ENCODE peak calls at places on chromosomes 12 and 14, in nine cellular contexts. One of them, this sample, is unnamed.

GRCh38 chr12:96034631-96035282 is 630 bp downstream of the LTA4H start:
- DNase-seq in nucleus accumbens: no peak
- DNase-seq in left colon: peak
- DNase-seq in NCI-H2081: peak
- DNase-seq in non-pigmented ciliary epithelial cell: no peak
- DNase-seq in memory B cell: no peak
- DNase-seq in activated CD8-positive, alpha-beta memory T cell treated with anti-CD3 and anti-CD28 coated beads for 4 hours: no peak
- DNase-seq in spleen: peak
- DNase-seq in stimulated activated CD4-positive, alpha-beta T cell treated with anti-CD3 and anti-CD28 coated beads, TNF-alpha, amount 100 ng/mL, for 4 hours: peak
- DNase-seq in this sample: no peak

GRCh38 chr14:75864352-75864751 is 117.4 kb downstream of the TGFB3 start:
- DNase-seq in NCI-H2081: no peak
- DNase-seq in nucleus accumbens: no peak
- DNase-seq in stimulated activated CD4-positive, alpha-beta T cell treated with anti-CD3 and anti-CD28 coated beads, TNF-alpha, amount 100 ng/mL, for 4 hours: no peak
- DNase-seq in left colon: no peak
- DNase-seq in spleen: no peak
- DNase-seq in non-pigmented ciliary epithelial cell: no peak
- DNase-seq in memory B cell: no peak
- DNase-seq in activated CD8-positive, alpha-beta memory T cell treated with anti-CD3 and anti-CD28 coated beads for 4 hours: no peak
- DNase-seq in this sample: no peak

GRCh38 chr14:71668186-71668912 is 263.9 kb upstream of the RGS6 start:
- DNase-seq in stimulated activated CD4-positive, alpha-beta T cell treated with anti-CD3 and anti-CD28 coated beads, TNF-alpha, amount 100 ng/mL, for 4 hours: no peak
- DNase-seq in nucleus accumbens: no peak
- DNase-seq in NCI-H2081: no peak
- DNase-seq in memory B cell: no peak
- DNase-seq in activated CD8-positive, alpha-beta memory T cell treated with anti-CD3 and anti-CD28 coated beads for 4 hours: no peak
- DNase-seq in spleen: no peak
- DNase-seq in non-pigmented ciliary epithelial cell: no peak
- DNase-seq in left colon: no peak
- DNase-seq in this sample: no peak

GRCh38 chr14:75497191-75497590 is 25.1 kb upstream of the BATF start:
- DNase-seq in memory B cell: peak
- DNase-seq in nucleus accumbens: no peak
- DNase-seq in spleen: no peak
- DNase-seq in stimulated activated CD4-positive, alpha-beta T cell treated with anti-CD3 and anti-CD28 coated beads, TNF-alpha, amount 100 ng/mL, for 4 hours: no peak
- DNase-seq in NCI-H2081: no peak
- DNase-seq in non-pigmented ciliary epithelial cell: no peak
- DNase-seq in activated CD8-positive, alpha-beta memory T cell treated with anti-CD3 and anti-CD28 coated beads for 4 hours: no peak
- DNase-seq in left colon: no peak
- DNase-seq in this sample: no peak

GRCh38 chr12:93838180-93838579 is 161.0 kb downstream of the CRADD start:
- DNase-seq in nucleus accumbens: no peak
- DNase-seq in stimulated activated CD4-positive, alpha-beta T cell treated with anti-CD3 and anti-CD28 coated beads, TNF-alpha, amount 100 ng/mL, for 4 hours: no peak
- DNase-seq in left colon: no peak
- DNase-seq in activated CD8-positive, alpha-beta memory T cell treated with anti-CD3 and anti-CD28 coated beads for 4 hours: no peak
- DNase-seq in non-pigmented ciliary epithelial cell: no peak
- DNase-seq in spleen: no peak
- DNase-seq in memory B cell: no peak
- DNase-seq in NCI-H2081: no peak
- DNase-seq in this sample: no peak

GRCh38 chr14:79639638-79640037 is 571.7 kb downstream of the DIO2 start:
- DNase-seq in memory B cell: no peak
- DNase-seq in activated CD8-positive, alpha-beta memory T cell treated with anti-CD3 and anti-CD28 coated beads for 4 hours: no peak
- DNase-seq in nucleus accumbens: no peak
- DNase-seq in left colon: no peak
- DNase-seq in non-pigmented ciliary epithelial cell: no peak
- DNase-seq in NCI-H2081: no peak
- DNase-seq in spleen: no peak
- DNase-seq in stimulated activated CD4-positive, alpha-beta T cell treated with anti-CD3 and anti-CD28 coated beads, TNF-alpha, amount 100 ng/mL, for 4 hours: no peak
- DNase-seq in this sample: no peak

GRCh38 chr12:77152623-77153193 is 87.3 kb upstream of the E2F7 start:
- DNase-seq in non-pigmented ciliary epithelial cell: no peak
- DNase-seq in activated CD8-positive, alpha-beta memory T cell treated with anti-CD3 and anti-CD28 coated beads for 4 hours: no peak
- DNase-seq in nucleus accumbens: no peak
- DNase-seq in left colon: no peak
- DNase-seq in NCI-H2081: peak
- DNase-seq in stimulated activated CD4-positive, alpha-beta T cell treated with anti-CD3 and anti-CD28 coated beads, TNF-alpha, amount 100 ng/mL, for 4 hours: no peak
- DNase-seq in spleen: no peak
- DNase-seq in memory B cell: no peak
- DNase-seq in this sample: no peak

GRCh38 chr12:4781212-4781611 is 61.0 kb downstream of the GALNT8 start:
- DNase-seq in nucleus accumbens: no peak
- DNase-seq in left colon: no peak
- DNase-seq in spleen: no peak
- DNase-seq in non-pigmented ciliary epithelial cell: no peak
- DNase-seq in NCI-H2081: peak
- DNase-seq in activated CD8-positive, alpha-beta memory T cell treated with anti-CD3 and anti-CD28 coated beads for 4 hours: no peak
- DNase-seq in memory B cell: no peak
- DNase-seq in stimulated activated CD4-positive, alpha-beta T cell treated with anti-CD3 and anti-CD28 coated beads, TNF-alpha, amount 100 ng/mL, for 4 hours: no peak
- DNase-seq in this sample: no peak

GRCh38 chr12:93653712-93654111 is 23.5 kb upstream of the CRADD start:
- DNase-seq in NCI-H2081: no peak
- DNase-seq in non-pigmented ciliary epithelial cell: no peak
- DNase-seq in activated CD8-positive, alpha-beta memory T cell treated with anti-CD3 and anti-CD28 coated beads for 4 hours: no peak
- DNase-seq in left colon: no peak
- DNase-seq in spleen: no peak
- DNase-seq in nucleus accumbens: no peak
- DNase-seq in stimulated activated CD4-positive, alpha-beta T cell treated with anti-CD3 and anti-CD28 coated beads, TNF-alpha, amount 100 ng/mL, for 4 hours: no peak
- DNase-seq in memory B cell: no peak
- DNase-seq in this sample: no peak

GRCh38 chr14:90758959-90759358 is 57.3 kb downstream of the TTC7B start:
- DNase-seq in memory B cell: no peak
- DNase-seq in NCI-H2081: no peak
- DNase-seq in stimulated activated CD4-positive, alpha-beta T cell treated with anti-CD3 and anti-CD28 coated beads, TNF-alpha, amount 100 ng/mL, for 4 hours: no peak
- DNase-seq in activated CD8-positive, alpha-beta memory T cell treated with anti-CD3 and anti-CD28 coated beads for 4 hours: no peak
- DNase-seq in non-pigmented ciliary epithelial cell: no peak
- DNase-seq in nucleus accumbens: peak
- DNase-seq in left colon: peak
- DNase-seq in spleen: peak
- DNase-seq in this sample: no peak

GRCh38 chr14:51704465-51705050 is 52.8 kb downstream of the FRMD6 start:
- DNase-seq in NCI-H2081: no peak
- DNase-seq in spleen: no peak
- DNase-seq in left colon: no peak
- DNase-seq in non-pigmented ciliary epithelial cell: no peak
- DNase-seq in stimulated activated CD4-positive, alpha-beta T cell treated with anti-CD3 and anti-CD28 coated beads, TNF-alpha, amount 100 ng/mL, for 4 hours: no peak
- DNase-seq in nucleus accumbens: no peak
- DNase-seq in activated CD8-positive, alpha-beta memory T cell treated with anti-CD3 and anti-CD28 coated beads for 4 hours: no peak
- DNase-seq in memory B cell: no peak
- DNase-seq in this sample: no peak

GRCh38 chr14:83816755-83817154 is 1713.2 kb upstream of the FLRT2 start:
- DNase-seq in nucleus accumbens: no peak
- DNase-seq in left colon: no peak
- DNase-seq in NCI-H2081: no peak
- DNase-seq in activated CD8-positive, alpha-beta memory T cell treated with anti-CD3 and anti-CD28 coated beads for 4 hours: no peak
- DNase-seq in non-pigmented ciliary epithelial cell: peak
- DNase-seq in stimulated activated CD4-positive, alpha-beta T cell treated with anti-CD3 and anti-CD28 coated beads, TNF-alpha, amount 100 ng/mL, for 4 hours: no peak
- DNase-seq in memory B cell: no peak
- DNase-seq in spleen: no peak
- DNase-seq in this sample: no peak

GRCh38 chr12:95169368-95169767 is 47.9 kb downstream of the FGD6 start:
- DNase-seq in NCI-H2081: no peak
- DNase-seq in non-pigmented ciliary epithelial cell: peak
- DNase-seq in left colon: peak
- DNase-seq in stimulated activated CD4-positive, alpha-beta T cell treated with anti-CD3 and anti-CD28 coated beads, TNF-alpha, amount 100 ng/mL, for 4 hours: no peak
- DNase-seq in activated CD8-positive, alpha-beta memory T cell treated with anti-CD3 and anti-CD28 coated beads for 4 hours: no peak
- DNase-seq in nucleus accumbens: no peak
- DNase-seq in spleen: no peak
- DNase-seq in memory B cell: no peak
- DNase-seq in this sample: no peak

GRCh38 chr14:77986808-77987207 is 183.4 kb upstream of the NRXN3 start:
- DNase-seq in left colon: no peak
- DNase-seq in activated CD8-positive, alpha-beta memory T cell treated with anti-CD3 and anti-CD28 coated beads for 4 hours: no peak
- DNase-seq in spleen: no peak
- DNase-seq in non-pigmented ciliary epithelial cell: no peak
- DNase-seq in NCI-H2081: no peak
- DNase-seq in nucleus accumbens: no peak
- DNase-seq in memory B cell: no peak
- DNase-seq in stimulated activated CD4-positive, alpha-beta T cell treated with anti-CD3 and anti-CD28 coated beads, TNF-alpha, amount 100 ng/mL, for 4 hours: no peak
- DNase-seq in this sample: no peak

GRCh38 chr14:57066887-57067513 is 201.7 kb downstream of the EXOC5 start:
- DNase-seq in activated CD8-positive, alpha-beta memory T cell treated with anti-CD3 and anti-CD28 coated beads for 4 hours: no peak
- DNase-seq in nucleus accumbens: peak
- DNase-seq in left colon: no peak
- DNase-seq in spleen: no peak
- DNase-seq in memory B cell: peak
- DNase-seq in NCI-H2081: peak
- DNase-seq in stimulated activated CD4-positive, alpha-beta T cell treated with anti-CD3 and anti-CD28 coated beads, TNF-alpha, amount 100 ng/mL, for 4 hours: no peak
- DNase-seq in non-pigmented ciliary epithelial cell: no peak
- DNase-seq in this sample: peak

GRCh38 chr12:103858953-103859601 is 18.0 kb upstream of the NT5DC3 start:
- DNase-seq in NCI-H2081: no peak
- DNase-seq in activated CD8-positive, alpha-beta memory T cell treated with anti-CD3 and anti-CD28 coated beads for 4 hours: no peak
- DNase-seq in non-pigmented ciliary epithelial cell: peak
- DNase-seq in memory B cell: no peak
- DNase-seq in stimulated activated CD4-positive, alpha-beta T cell treated with anti-CD3 and anti-CD28 coated beads, TNF-alpha, amount 100 ng/mL, for 4 hours: no peak
- DNase-seq in left colon: peak
- DNase-seq in spleen: no peak
- DNase-seq in nucleus accumbens: no peak
- DNase-seq in this sample: no peak

GRCh38 chr12:82383930-82384513 is 25.7 kb downstream of the METTL25 start:
- DNase-seq in non-pigmented ciliary epithelial cell: peak
- DNase-seq in memory B cell: no peak
- DNase-seq in left colon: no peak
- DNase-seq in spleen: no peak
- DNase-seq in activated CD8-positive, alpha-beta memory T cell treated with anti-CD3 and anti-CD28 coated beads for 4 hours: no peak
- DNase-seq in stimulated activated CD4-positive, alpha-beta T cell treated with anti-CD3 and anti-CD28 coated beads, TNF-alpha, amount 100 ng/mL, for 4 hours: no peak
- DNase-seq in nucleus accumbens: no peak
- DNase-seq in NCI-H2081: peak
- DNase-seq in this sample: no peak

GRCh38 chr12:66596189-66596588 is 82.7 kb downstream of the GRIP1 start:
- DNase-seq in stimulated activated CD4-positive, alpha-beta T cell treated with anti-CD3 and anti-CD28 coated beads, TNF-alpha, amount 100 ng/mL, for 4 hours: no peak
- DNase-seq in spleen: no peak
- DNase-seq in activated CD8-positive, alpha-beta memory T cell treated with anti-CD3 and anti-CD28 coated beads for 4 hours: no peak
- DNase-seq in left colon: no peak
- DNase-seq in memory B cell: no peak
- DNase-seq in non-pigmented ciliary epithelial cell: no peak
- DNase-seq in NCI-H2081: no peak
- DNase-seq in nucleus accumbens: no peak
- DNase-seq in this sample: no peak

GRCh38 chr12:172732-173161 is 41.2 kb downstream of the SLC6A12 start:
- DNase-seq in spleen: no peak
- DNase-seq in NCI-H2081: no peak
- DNase-seq in nucleus accumbens: no peak
- DNase-seq in memory B cell: no peak
- DNase-seq in non-pigmented ciliary epithelial cell: no peak
- DNase-seq in stimulated activated CD4-positive, alpha-beta T cell treated with anti-CD3 and anti-CD28 coated beads, TNF-alpha, amount 100 ng/mL, for 4 hours: no peak
- DNase-seq in activated CD8-positive, alpha-beta memory T cell treated with anti-CD3 and anti-CD28 coated beads for 4 hours: no peak
- DNase-seq in left colon: no peak
- DNase-seq in this sample: no peak

GRCh38 chr12:128025856-128026255 is 241.1 kb upstream of the TMEM132C start:
- DNase-seq in left colon: peak
- DNase-seq in spleen: no peak
- DNase-seq in NCI-H2081: no peak
- DNase-seq in activated CD8-positive, alpha-beta memory T cell treated with anti-CD3 and anti-CD28 coated beads for 4 hours: no peak
- DNase-seq in stimulated activated CD4-positive, alpha-beta T cell treated with anti-CD3 and anti-CD28 coated beads, TNF-alpha, amount 100 ng/mL, for 4 hours: no peak
- DNase-seq in memory B cell: no peak
- DNase-seq in non-pigmented ciliary epithelial cell: no peak
- DNase-seq in nucleus accumbens: no peak
- DNase-seq in this sample: no peak

GRCh38 chr12:104280703-104281458 is 22.7 kb upstream of the EID3 start:
- DNase-seq in stimulated activated CD4-positive, alpha-beta T cell treated with anti-CD3 and anti-CD28 coated beads, TNF-alpha, amount 100 ng/mL, for 4 hours: no peak
- DNase-seq in spleen: no peak
- DNase-seq in nucleus accumbens: no peak
- DNase-seq in non-pigmented ciliary epithelial cell: peak
- DNase-seq in NCI-H2081: no peak
- DNase-seq in left colon: no peak
- DNase-seq in memory B cell: no peak
- DNase-seq in activated CD8-positive, alpha-beta memory T cell treated with anti-CD3 and anti-CD28 coated beads for 4 hours: no peak
- DNase-seq in this sample: no peak

GRCh38 chr12:11822071-11822818 is 172.8 kb downstream of the ETV6 start:
- DNase-seq in nucleus accumbens: no peak
- DNase-seq in activated CD8-positive, alpha-beta memory T cell treated with anti-CD3 and anti-CD28 coated beads for 4 hours: no peak
- DNase-seq in memory B cell: peak
- DNase-seq in NCI-H2081: peak
- DNase-seq in left colon: no peak
- DNase-seq in spleen: no peak
- DNase-seq in stimulated activated CD4-positive, alpha-beta T cell treated with anti-CD3 and anti-CD28 coated beads, TNF-alpha, amount 100 ng/mL, for 4 hours: peak
- DNase-seq in non-pigmented ciliary epithelial cell: peak
- DNase-seq in this sample: no peak

GRCh38 chr12:7068994-7069346 is 8.5 kb downstream of the C1S start:
- DNase-seq in non-pigmented ciliary epithelial cell: no peak
- DNase-seq in stimulated activated CD4-positive, alpha-beta T cell treated with anti-CD3 and anti-CD28 coated beads, TNF-alpha, amount 100 ng/mL, for 4 hours: no peak
- DNase-seq in NCI-H2081: no peak
- DNase-seq in spleen: no peak
- DNase-seq in memory B cell: no peak
- DNase-seq in left colon: no peak
- DNase-seq in nucleus accumbens: no peak
- DNase-seq in activated CD8-positive, alpha-beta memory T cell treated with anti-CD3 and anti-CD28 coated beads for 4 hours: no peak
- DNase-seq in this sample: no peak

GRCh38 chr14:34450542-34450915 is 11.5 kb downstream of the SPTSSA start:
- DNase-seq in activated CD8-positive, alpha-beta memory T cell treated with anti-CD3 and anti-CD28 coated beads for 4 hours: no peak
- DNase-seq in memory B cell: no peak
- DNase-seq in NCI-H2081: peak
- DNase-seq in stimulated activated CD4-positive, alpha-beta T cell treated with anti-CD3 and anti-CD28 coated beads, TNF-alpha, amount 100 ng/mL, for 4 hours: no peak
- DNase-seq in left colon: no peak
- DNase-seq in spleen: no peak
- DNase-seq in nucleus accumbens: no peak
- DNase-seq in non-pigmented ciliary epithelial cell: no peak
- DNase-seq in this sample: peak

GRCh38 chr14:103698380-103699260 is 16.6 kb downstream of the XRCC3 start:
- DNase-seq in activated CD8-positive, alpha-beta memory T cell treated with anti-CD3 and anti-CD28 coated beads for 4 hours: no peak
- DNase-seq in nucleus accumbens: no peak
- DNase-seq in left colon: peak
- DNase-seq in NCI-H2081: peak
- DNase-seq in non-pigmented ciliary epithelial cell: no peak
- DNase-seq in memory B cell: peak
- DNase-seq in spleen: peak
- DNase-seq in stimulated activated CD4-positive, alpha-beta T cell treated with anti-CD3 and anti-CD28 coated beads, TNF-alpha, amount 100 ng/mL, for 4 hours: no peak
- DNase-seq in this sample: no peak

GRCh38 chr14:63039800-63040380 is 5.4 kb downstream of the KCNH5 start:
- DNase-seq in non-pigmented ciliary epithelial cell: peak
- DNase-seq in stimulated activated CD4-positive, alpha-beta T cell treated with anti-CD3 and anti-CD28 coated beads, TNF-alpha, amount 100 ng/mL, for 4 hours: no peak
- DNase-seq in spleen: no peak
- DNase-seq in memory B cell: no peak
- DNase-seq in activated CD8-positive, alpha-beta memory T cell treated with anti-CD3 and anti-CD28 coated beads for 4 hours: no peak
- DNase-seq in nucleus accumbens: no peak
- DNase-seq in NCI-H2081: peak
- DNase-seq in left colon: no peak
- DNase-seq in this sample: peak

GRCh38 chr12:24138041-24138440 is 188.6 kb upstream of the SOX5 start:
- DNase-seq in nucleus accumbens: no peak
- DNase-seq in stimulated activated CD4-positive, alpha-beta T cell treated with anti-CD3 and anti-CD28 coated beads, TNF-alpha, amount 100 ng/mL, for 4 hours: no peak
- DNase-seq in non-pigmented ciliary epithelial cell: no peak
- DNase-seq in spleen: no peak
- DNase-seq in NCI-H2081: no peak
- DNase-seq in activated CD8-positive, alpha-beta memory T cell treated with anti-CD3 and anti-CD28 coated beads for 4 hours: no peak
- DNase-seq in left colon: no peak
- DNase-seq in memory B cell: no peak
- DNase-seq in this sample: no peak

GRCh38 chr12:991350-992278 is 591 bp downstream of the ERC1 start:
- DNase-seq in memory B cell: no peak
- DNase-seq in spleen: no peak
- DNase-seq in stimulated activated CD4-positive, alpha-beta T cell treated with anti-CD3 and anti-CD28 coated beads, TNF-alpha, amount 100 ng/mL, for 4 hours: no peak
- DNase-seq in nucleus accumbens: peak
- DNase-seq in non-pigmented ciliary epithelial cell: no peak
- DNase-seq in activated CD8-positive, alpha-beta memory T cell treated with anti-CD3 and anti-CD28 coated beads for 4 hours: no peak
- DNase-seq in NCI-H2081: peak
- DNase-seq in left colon: peak
- DNase-seq in this sample: peak

GRCh38 chr14:61322011-61322798 is 826 bp downstream of the PRKCH start:
- DNase-seq in non-pigmented ciliary epithelial cell: no peak
- DNase-seq in nucleus accumbens: no peak
- DNase-seq in spleen: peak
- DNase-seq in left colon: peak
- DNase-seq in NCI-H2081: no peak
- DNase-seq in activated CD8-positive, alpha-beta memory T cell treated with anti-CD3 and anti-CD28 coated beads for 4 hours: no peak
- DNase-seq in stimulated activated CD4-positive, alpha-beta T cell treated with anti-CD3 and anti-CD28 coated beads, TNF-alpha, amount 100 ng/mL, for 4 hours: no peak
- DNase-seq in memory B cell: peak
- DNase-seq in this sample: no peak

GRCh38 chr14:58072288-58073071 is 79.5 kb downstream of the ARMH4 start:
- DNase-seq in non-pigmented ciliary epithelial cell: peak
- DNase-seq in memory B cell: peak
- DNase-seq in nucleus accumbens: peak
- DNase-seq in stimulated activated CD4-positive, alpha-beta T cell treated with anti-CD3 and anti-CD28 coated beads, TNF-alpha, amount 100 ng/mL, for 4 hours: no peak
- DNase-seq in NCI-H2081: peak
- DNase-seq in activated CD8-positive, alpha-beta memory T cell treated with anti-CD3 and anti-CD28 coated beads for 4 hours: no peak
- DNase-seq in left colon: peak
- DNase-seq in spleen: no peak
- DNase-seq in this sample: peak